ENCODE peak calls at places on chromosome 20, in eight cellular contexts. One of them, this sample, is unnamed.

GRCh38 chr20:61159940-61160688 is 91.9 kb upstream of the CDH4 start:
- DNase-seq in Right ventricle myocardium inferior: no peak
- DNase-seq in fibroblast of gingiva: no peak
- DNase-seq in activated naive CD8-positive, alpha-beta T cell treated with anti-CD3 and anti-CD28 coated beads, Interleukin-2, amount 50 U/mL, for 16 hours: no peak
- DNase-seq in HepG2: no peak
- DNase-seq in heart left ventricle: no peak
- DNase-seq in mesenchymal stem cell: no peak
- DNase-seq in cardiac muscle cell: no peak
- DNase-seq in this sample: no peak

GRCh38 chr20:32333988-32334885 is 23.9 kb upstream of the ASXL1 start:
- DNase-seq in heart left ventricle: peak; percentile 83
- DNase-seq in fibroblast of gingiva: no peak
- DNase-seq in Right ventricle myocardium inferior: peak; percentile 85
- DNase-seq in HepG2: no peak
- DNase-seq in cardiac muscle cell: peak; percentile 80
- DNase-seq in activated naive CD8-positive, alpha-beta T cell treated with anti-CD3 and anti-CD28 coated beads, Interleukin-2, amount 50 U/mL, for 16 hours: no peak
- DNase-seq in mesenchymal stem cell: no peak
- DNase-seq in this sample: no peak

GRCh38 chr20:2237059-2237458 is 58.7 kb upstream of the TGM3 start:
- DNase-seq in mesenchymal stem cell: no peak
- DNase-seq in heart left ventricle: no peak
- DNase-seq in fibroblast of gingiva: peak; percentile 97
- DNase-seq in Right ventricle myocardium inferior: peak; percentile 65
- DNase-seq in activated naive CD8-positive, alpha-beta T cell treated with anti-CD3 and anti-CD28 coated beads, Interleukin-2, amount 50 U/mL, for 16 hours: no peak
- DNase-seq in HepG2: no peak
- DNase-seq in cardiac muscle cell: peak; percentile 94
- DNase-seq in this sample: peak; percentile 67

GRCh38 chr20:52457826-52458225 is 266.2 kb upstream of the ZFP64 start:
- DNase-seq in fibroblast of gingiva: no peak
- DNase-seq in Right ventricle myocardium inferior: no peak
- DNase-seq in cardiac muscle cell: no peak
- DNase-seq in activated naive CD8-positive, alpha-beta T cell treated with anti-CD3 and anti-CD28 coated beads, Interleukin-2, amount 50 U/mL, for 16 hours: no peak
- DNase-seq in mesenchymal stem cell: peak; percentile 29
- DNase-seq in heart left ventricle: no peak
- DNase-seq in HepG2: no peak
- DNase-seq in this sample: no peak

GRCh38 chr20:40265872-40266533 is 423.0 kb downstream of the MAFB start:
- DNase-seq in HepG2: peak; percentile 35
- DNase-seq in activated naive CD8-positive, alpha-beta T cell treated with anti-CD3 and anti-CD28 coated beads, Interleukin-2, amount 50 U/mL, for 16 hours: no peak
- DNase-seq in mesenchymal stem cell: peak; percentile 28
- DNase-seq in Right ventricle myocardium inferior: no peak
- DNase-seq in heart left ventricle: no peak
- DNase-seq in cardiac muscle cell: peak; percentile 61
- DNase-seq in fibroblast of gingiva: peak; percentile 48
- DNase-seq in this sample: no peak

GRCh38 chr20:61057313-61058171 is 194.5 kb upstream of the CDH4 start:
- DNase-seq in activated naive CD8-positive, alpha-beta T cell treated with anti-CD3 and anti-CD28 coated beads, Interleukin-2, amount 50 U/mL, for 16 hours: no peak
- DNase-seq in HepG2: no peak
- DNase-seq in heart left ventricle: no peak
- DNase-seq in mesenchymal stem cell: no peak
- DNase-seq in cardiac muscle cell: no peak
- DNase-seq in Right ventricle myocardium inferior: no peak
- DNase-seq in fibroblast of gingiva: no peak
- DNase-seq in this sample: no peak

GRCh38 chr20:53609501-53610445 is 16.1 kb upstream of the ZNF217 start:
- DNase-seq in activated naive CD8-positive, alpha-beta T cell treated with anti-CD3 and anti-CD28 coated beads, Interleukin-2, amount 50 U/mL, for 16 hours: no peak
- DNase-seq in fibroblast of gingiva: peak; percentile 46
- DNase-seq in Right ventricle myocardium inferior: no peak
- DNase-seq in mesenchymal stem cell: peak; percentile 78
- DNase-seq in heart left ventricle: peak; percentile 74
- DNase-seq in cardiac muscle cell: peak; percentile 55
- DNase-seq in HepG2: no peak
- DNase-seq in this sample: no peak

GRCh38 chr20:63957004-63957689 is 931 bp upstream of the UCKL1 start:
- DNase-seq in fibroblast of gingiva: peak; percentile 64
- DNase-seq in activated naive CD8-positive, alpha-beta T cell treated with anti-CD3 and anti-CD28 coated beads, Interleukin-2, amount 50 U/mL, for 16 hours: peak; percentile 56
- DNase-seq in heart left ventricle: no peak
- DNase-seq in HepG2: peak; percentile 85
- DNase-seq in cardiac muscle cell: peak; percentile 74
- DNase-seq in Right ventricle myocardium inferior: no peak
- DNase-seq in mesenchymal stem cell: peak; percentile 71
- DNase-seq in this sample: peak; percentile 84

GRCh38 chr20:49484180-49485140 is 2.0 kb upstream of the KCNB1 start:
- DNase-seq in mesenchymal stem cell: peak; percentile 69
- DNase-seq in fibroblast of gingiva: peak; percentile 60
- DNase-seq in activated naive CD8-positive, alpha-beta T cell treated with anti-CD3 and anti-CD28 coated beads, Interleukin-2, amount 50 U/mL, for 16 hours: peak; percentile 24
- DNase-seq in HepG2: peak; percentile 68
- DNase-seq in Right ventricle myocardium inferior: peak; percentile 89
- DNase-seq in heart left ventricle: peak; percentile 89
- DNase-seq in cardiac muscle cell: peak; percentile 86
- DNase-seq in this sample: peak; percentile 85

GRCh38 chr20:327946-328563 is 2.7 kb downstream of the SOX12 start:
- DNase-seq in HepG2: no peak
- DNase-seq in fibroblast of gingiva: no peak
- DNase-seq in Right ventricle myocardium inferior: no peak
- DNase-seq in cardiac muscle cell: peak; percentile 23
- DNase-seq in heart left ventricle: no peak
- DNase-seq in activated naive CD8-positive, alpha-beta T cell treated with anti-CD3 and anti-CD28 coated beads, Interleukin-2, amount 50 U/mL, for 16 hours: no peak
- DNase-seq in mesenchymal stem cell: no peak
- DNase-seq in this sample: no peak

GRCh38 chr20:20489623-20490341 is 121.9 kb downstream of the INSM1 start:
- DNase-seq in Right ventricle myocardium inferior: no peak
- DNase-seq in HepG2: no peak
- DNase-seq in heart left ventricle: no peak
- DNase-seq in mesenchymal stem cell: peak; percentile 31
- DNase-seq in cardiac muscle cell: no peak
- DNase-seq in fibroblast of gingiva: peak; percentile 16
- DNase-seq in activated naive CD8-positive, alpha-beta T cell treated with anti-CD3 and anti-CD28 coated beads, Interleukin-2, amount 50 U/mL, for 16 hours: no peak
- DNase-seq in this sample: no peak

GRCh38 chr20:36848078-36848660 is 27.8 kb upstream of the TLDC2 start:
- DNase-seq in cardiac muscle cell: peak; percentile 74
- DNase-seq in mesenchymal stem cell: peak; percentile 98
- DNase-seq in activated naive CD8-positive, alpha-beta T cell treated with anti-CD3 and anti-CD28 coated beads, Interleukin-2, amount 50 U/mL, for 16 hours: no peak
- DNase-seq in fibroblast of gingiva: peak; percentile 81
- DNase-seq in Right ventricle myocardium inferior: peak; percentile 72
- DNase-seq in HepG2: no peak
- DNase-seq in heart left ventricle: no peak
- DNase-seq in this sample: no peak

GRCh38 chr20:4613718-4614620 is 107.7 kb upstream of the PRND start:
- DNase-seq in Right ventricle myocardium inferior: peak; percentile 70
- DNase-seq in activated naive CD8-positive, alpha-beta T cell treated with anti-CD3 and anti-CD28 coated beads, Interleukin-2, amount 50 U/mL, for 16 hours: peak; percentile 32
- DNase-seq in HepG2: peak; percentile 66
- DNase-seq in fibroblast of gingiva: peak; percentile 20
- DNase-seq in heart left ventricle: no peak
- DNase-seq in mesenchymal stem cell: peak; percentile 32
- DNase-seq in cardiac muscle cell: peak; percentile 91
- DNase-seq in this sample: peak; percentile 83

GRCh38 chr20:50331469-50332251 is 141.0 kb downstream of the CEBPB start:
- DNase-seq in cardiac muscle cell: no peak
- DNase-seq in HepG2: peak; percentile 83
- DNase-seq in Right ventricle myocardium inferior: no peak
- DNase-seq in mesenchymal stem cell: no peak
- DNase-seq in activated naive CD8-positive, alpha-beta T cell treated with anti-CD3 and anti-CD28 coated beads, Interleukin-2, amount 50 U/mL, for 16 hours: no peak
- DNase-seq in heart left ventricle: peak; percentile 20
- DNase-seq in fibroblast of gingiva: no peak
- DNase-seq in this sample: no peak

GRCh38 chr20:64065062-64065972 is 2.3 kb downstream of the TCEA2 start:
- DNase-seq in mesenchymal stem cell: no peak
- DNase-seq in HepG2: no peak
- DNase-seq in cardiac muscle cell: no peak
- DNase-seq in heart left ventricle: no peak
- DNase-seq in activated naive CD8-positive, alpha-beta T cell treated with anti-CD3 and anti-CD28 coated beads, Interleukin-2, amount 50 U/mL, for 16 hours: no peak
- DNase-seq in Right ventricle myocardium inferior: no peak
- DNase-seq in fibroblast of gingiva: no peak
- DNase-seq in this sample: no peak

GRCh38 chr20:40741507-40742106 is 52.6 kb upstream of the MAFB start:
- DNase-seq in HepG2: peak; percentile 57
- DNase-seq in Right ventricle myocardium inferior: no peak
- DNase-seq in activated naive CD8-positive, alpha-beta T cell treated with anti-CD3 and anti-CD28 coated beads, Interleukin-2, amount 50 U/mL, for 16 hours: no peak
- DNase-seq in heart left ventricle: no peak
- DNase-seq in cardiac muscle cell: peak; percentile 66
- DNase-seq in fibroblast of gingiva: peak; percentile 48
- DNase-seq in mesenchymal stem cell: peak; percentile 30
- DNase-seq in this sample: peak; percentile 65

GRCh38 chr20:51966296-51966971 is 164.1 kb upstream of the SALL4 start:
- DNase-seq in HepG2: peak; percentile 84
- DNase-seq in heart left ventricle: no peak
- DNase-seq in activated naive CD8-positive, alpha-beta T cell treated with anti-CD3 and anti-CD28 coated beads, Interleukin-2, amount 50 U/mL, for 16 hours: no peak
- DNase-seq in mesenchymal stem cell: peak; percentile 71
- DNase-seq in fibroblast of gingiva: peak; percentile 60
- DNase-seq in cardiac muscle cell: peak; percentile 84
- DNase-seq in Right ventricle myocardium inferior: no peak
- DNase-seq in this sample: no peak

This sample was measured in sciatic nerve.